ENCODE peak calls at places on chromosomes 13 and 19, in seven cellular contexts. L is HCEC 1CT; B is stimulated activated CD4-positive, alpha-beta T cell treated with anti-CD3 and anti-CD28 coated beads, Interleukin-4, amount 100 ng/mL, for 4 hours; R is nucleus accumbens; A is suprapubic skin; P is Right ventricle myocardium superior; E is NCI-H1417. H is an unnamed sample.

GRCh38 chr13:41707192-41707858 is 250.0 kb downstream of the RGCC start:
- DNase-seq in B (no peak), E (no peak), L (peak; percentile 24), P (no peak), A (no peak), R (no peak), H (no peak)

GRCh38 chr13:20148501-20149183 is 12.2 kb downstream of the GJA3 start:
- DNase-seq in B (no peak), L (no peak), R (no peak), E (no peak), P (no peak), A (no peak), H (no peak)

GRCh38 chr13:66036024-66036614 is 1194.0 kb downstream of the PCDH9 start:
- DNase-seq in A (no peak), L (no peak), R (no peak), E (peak; percentile 47), B (no peak), P (no peak), H (no peak)

GRCh38 chr19:19758164-19758563 is 25.3 kb upstream of the ZNF14 start:
- DNase-seq in A (no peak), R (no peak), B (no peak), E (no peak), P (no peak), L (no peak), H (no peak)

GRCh38 chr19:43476606-43477005 is 11.2 kb upstream of the LYPD3 start:
- DNase-seq in L (peak; percentile 87), R (no peak), P (no peak), A (no peak), B (no peak), E (no peak), H (no peak)

GRCh38 chr19:10384580-10384979 is 4.2 kb upstream of the TYK2 start:
- DNase-seq in A (no peak), R (no peak), B (no peak), P (no peak), E (no peak), L (no peak), H (no peak)

GRCh38 chr19:2207991-2208860 is 27.9 kb downstream of the PLEKHJ1 start:
- DNase-seq in B (peak; percentile 26), R (no peak), L (peak; percentile 70), E (no peak), P (peak; percentile 84), A (peak; percentile 88), H (peak; percentile 55)

GRCh38 chr13:83211301-83211700 is 671.0 kb downstream of the SLITRK1 start:
- DNase-seq in B (no peak), P (no peak), R (no peak), A (no peak), E (no peak), L (peak; percentile 61), H (no peak)

GRCh38 chr13:102402292-102402691 is 444 bp upstream of the FGF14 start:
- DNase-seq in P (peak; percentile 48), L (peak; percentile 77), R (peak; percentile 43), A (peak; percentile 65), E (no peak), B (peak; percentile 56), H (peak; percentile 32)

GRCh38 chr13:89733686-89734085 is 1613.8 kb upstream of the MIR17HG start:
- DNase-seq in P (no peak), E (no peak), A (no peak), R (no peak), B (no peak), L (no peak), H (no peak)